ENCODE peak calls at places on chromosomes 2 and 18, in five cellular contexts. D is Peyer's patch, A is body of pancreas, I is tibial nerve, J is upper lobe of left lung. X is an unnamed sample.

GRCh38 chr18:36331541-36331971 is 34.0 kb downstream of the FHOD3 start:
- DNase-seq in D (no peak), J (peak), A (no peak), I (no peak), X (no peak)

GRCh38 chr2:28904295-28904694 is 9.8 kb downstream of the WDR43 start:
- DNase-seq in A (no peak), D (no peak), J (no peak), I (no peak), X (no peak)

GRCh38 chr2:236107971-236108625 is 60.1 kb downstream of the GBX2 start:
- DNase-seq in J (no peak), I (no peak), A (no peak), D (no peak), X (no peak)

GRCh38 chr2:72271766-72272615 is 124.3 kb upstream of the CYP26B1 start:
- DNase-seq in I (no peak), A (no peak), J (no peak), D (no peak), X (peak)

GRCh38 chr2:71646028-71646427 is 192.7 kb downstream of the DYSF start:
- DNase-seq in I (no peak), J (no peak), D (no peak), A (peak), X (no peak)

GRCh38 chr2:42675815-42676214 is 88.1 kb downstream of the OXER1 start:
- DNase-seq in A (no peak), D (no peak), I (no peak), J (no peak), X (no peak)

GRCh38 chr2:233419626-233420431 is 65.5 kb downstream of the DGKD start:
- DNase-seq in I (no peak), A (no peak), D (peak), J (no peak), X (no peak)

GRCh38 chr18:58977223-58977622 is 112.5 kb downstream of the ZNF532 start:
- DNase-seq in J (no peak), A (no peak), I (no peak), D (no peak), X (no peak)

GRCh38 chr18:75207298-75208054 is 1.5 kb downstream of the PTGR3 start:
- DNase-seq in J (no peak), I (no peak), A (no peak), D (no peak), X (no peak)

GRCh38 chr2:134919360-134920210 is 963 bp downstream of the CCNT2 start:
- DNase-seq in J (no peak), I (peak), D (peak), A (no peak), X (no peak)

GRCh38 chr2:157840568-157841156 is 35.5 kb downstream of the ACVR1 start:
- DNase-seq in D (no peak), A (peak), J (peak), I (no peak), X (peak)

GRCh38 chr2:217270801-217271121 is 410.9 kb upstream of the TNP1 start:
- DNase-seq in A (no peak), J (no peak), D (no peak), I (no peak), X (no peak)

GRCh38 chr2:27946530-27946929 is 56.0 kb downstream of the BABAM2 start:
- DNase-seq in I (no peak), J (no peak), A (no peak), D (no peak), X (no peak)

GRCh38 chr2:24763843-24764242 is 29.3 kb downstream of the PTRHD1 start:
- DNase-seq in J (no peak), I (no peak), D (no peak), A (no peak), X (no peak)

GRCh38 chr2:64651590-64651989 is 2.1 kb downstream of the SERTAD2 start:
- DNase-seq in I (no peak), J (no peak), D (no peak), A (no peak), X (no peak)

GRCh38 chr2:44560352-44560751 is 198.6 kb downstream of the CAMKMT start:
- DNase-seq in I (no peak), D (no peak), A (no peak), J (no peak), X (no peak)

GRCh38 chr2:188512456-188512855 is 220.8 kb downstream of the GULP1 start:
- DNase-seq in A (no peak), I (no peak), J (no peak), D (no peak), X (no peak)

GRCh38 chr2:196479350-196479749 is 160.2 kb upstream of the CCDC150 start:
- DNase-seq in J (no peak), A (no peak), D (no peak), I (no peak), X (no peak)

GRCh38 chr2:233840520-233840919 is 13.8 kb downstream of the HJURP start:
- DNase-seq in A (no peak), D (peak), J (no peak), I (no peak), X (no peak)

GRCh38 chr2:24792542-24792873 is 683 bp downstream of the PTRHD1 start:
- DNase-seq in I (no peak), A (no peak), J (no peak), D (no peak), X (no peak)

GRCh38 chr18:56541790-56542189 is 96.6 kb downstream of the TXNL1 start:
- DNase-seq in A (no peak), J (no peak), I (no peak), D (no peak), X (no peak)

GRCh38 chr18:59022167-59022945 is 117.3 kb upstream of the SEC11C start:
- DNase-seq in I (no peak), D (no peak), J (no peak), A (no peak), X (peak)

GRCh38 chr18:62425465-62426190 is 97.2 kb upstream of the ZCCHC2 start:
- DNase-seq in D (peak), A (peak), J (no peak), I (peak), X (peak)

GRCh38 chr2:173667415-173667814 is 297.8 kb downstream of the SP3 start:
- DNase-seq in J (no peak), D (no peak), A (no peak), I (no peak), X (no peak)

DNA sequence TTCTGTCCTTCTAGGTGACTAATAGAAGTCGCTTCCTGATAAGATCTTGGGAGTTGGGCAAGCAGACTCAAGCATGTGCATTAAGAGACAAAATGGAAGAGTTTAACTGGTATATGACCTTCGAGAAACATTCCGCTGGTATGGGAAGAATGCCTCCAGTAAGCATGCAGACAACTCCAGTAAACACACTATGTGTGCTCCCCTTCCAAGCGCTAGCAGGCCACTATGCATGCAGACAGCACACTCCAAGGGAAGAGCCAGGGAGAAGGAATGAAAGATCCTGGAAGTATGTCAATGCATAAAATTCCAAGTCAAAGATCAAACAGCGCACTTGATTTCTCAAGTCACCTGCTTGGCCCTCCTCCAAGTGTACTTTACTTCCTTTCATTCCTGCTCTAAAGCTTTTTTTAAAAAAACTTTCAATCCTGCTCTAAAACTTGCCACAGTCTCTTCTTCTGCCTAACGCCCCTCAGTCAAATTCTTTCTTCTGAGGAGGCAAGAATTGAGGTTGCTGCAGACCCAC is 239.9 kb downstream of the PDE11A start:
- DNase-seq in D (no peak), I (no peak), A (no peak), J (no peak), X (no peak)
- TF ChIP-seq POLR2A in D (no peak), I (no peak), A (no peak), J (no peak), X (no peak)

GRCh38 chr2:75710577-75711253 is at the start of gene GCFC2:
- DNase-seq in J (peak), I (peak), A (peak), D (peak), X (peak)
- TF ChIP-seq POLR2A in J (peak), I (peak), A (peak), D (peak), X (peak)

DNA sequence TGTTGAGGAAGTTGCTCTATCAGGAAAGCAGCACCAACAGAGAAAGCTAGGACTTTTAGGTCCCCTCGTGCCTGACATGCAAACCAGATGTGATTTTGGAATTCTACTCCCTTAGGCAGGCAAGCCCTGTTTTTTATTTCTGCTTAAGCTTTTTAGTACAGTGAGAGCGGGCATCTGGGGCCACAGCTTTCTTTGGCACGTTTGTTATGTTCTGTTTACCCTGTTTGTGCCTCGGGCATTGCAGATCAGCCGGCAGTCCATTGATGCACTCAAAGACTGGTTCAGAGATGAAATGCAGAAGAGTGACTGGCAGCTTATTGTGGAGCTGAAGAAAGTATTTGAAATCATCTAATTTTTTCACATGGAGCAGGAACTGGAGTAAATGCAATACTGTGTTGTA is 61.9 kb downstream of the EIF5B start:
- DNase-seq in I (no peak), D (no peak), A (no peak), J (no peak), X (no peak)
- TF ChIP-seq POLR2A in I (no peak), D (no peak), A (no peak), J (no peak), X (no peak)

GRCh38 chr2:242088471-242089212 is 219.1 kb downstream of the RTP5 start:
- DNase-seq in J (peak), A (peak), D (peak), I (peak), X (peak)

GRCh38 chr2:242085941-242086621 is 216.6 kb downstream of the RTP5 start:
- DNase-seq in J (no peak), D (peak), I (peak), A (peak), X (peak)
- TF ChIP-seq POLR2A in J (peak), D (no peak), I (no peak), A (peak), X (peak)